ENCODE peak calls at places on chromosomes 1 and 21, in four cellular contexts. T is activated naive CD4-positive, alpha-beta T cell; M is central memory CD4-positive, alpha-beta T cell; R is neural progenitor cell. Y is an unnamed sample.

GRCh38 chr1:20076695-20077461 is 6.9 kb downstream of the PLA2G5 start:
- DNase-seq in M (no peak), R (no peak), T (no peak), Y (no peak)

GRCh38 chr1:230242317-230242716 is 175.3 kb downstream of the GALNT2 start:
- DNase-seq in R (no peak), T (no peak), M (no peak), Y (no peak)

GRCh38 chr1:205430631-205431305 is 8.9 kb upstream of the LEMD1 start:
- DNase-seq in T (peak), R (peak), M (peak), Y (peak)

GRCh38 chr1:60833173-60833572 is 249.2 kb upstream of the NFIA start:
- DNase-seq in R (no peak), M (no peak), T (no peak), Y (no peak)

GRCh38 chr1:22451702-22452400 is at the start of gene ZBTB40:
- DNase-seq in M (peak), R (peak), T (peak), Y (peak)

GRCh38 chr21:34284613-34285160 is 79.1 kb upstream of the KCNE2 start:
- DNase-seq in R (no peak), T (no peak), M (no peak), Y (no peak)

GRCh38 chr1:108661030-108661609 is at the start of gene HENMT1:
- DNase-seq in R (peak), M (peak), T (peak), Y (peak)

GRCh38 chr1:229191066-229191674 is 79.7 kb upstream of the RAB4A start:
- DNase-seq in M (no peak), R (no peak), T (no peak), Y (no peak)

GRCh38 chr1:2981981-2982614 is 39.2 kb upstream of the ACTRT2 start:
- DNase-seq in M (no peak), T (no peak), R (no peak), Y (peak)

GRCh38 chr21:44050276-44050675 is 38.2 kb downstream of the TRAPPC10 start:
- DNase-seq in T (no peak), M (no peak), R (no peak), Y (no peak)

GRCh38 chr1:181779343-181779742 is 282.2 kb downstream of the ZNF648 start:
- DNase-seq in R (no peak), M (no peak), T (no peak), Y (no peak)

GRCh38 chr1:187070076-187070475 is 241.3 kb downstream of the PLA2G4A start:
- DNase-seq in M (no peak), T (no peak), R (peak), Y (no peak)

GRCh38 chr1:51819810-51820209 is 58.7 kb downstream of the NRDC start:
- DNase-seq in R (no peak), T (no peak), M (no peak), Y (no peak)

GRCh38 chr1:1055841-1056736 is 18.0 kb downstream of the RNF223 start:
- DNase-seq in M (no peak), T (no peak), R (no peak), Y (no peak)

GRCh38 chr1:54774820-54775498 is 10.6 kb upstream of the PARS2 start:
- DNase-seq in R (peak), M (no peak), T (no peak), Y (no peak)

GRCh38 chr1:151062738-151063371 is 2.7 kb downstream of the MLLT11 start:
- DNase-seq in M (no peak), R (no peak), T (no peak), Y (no peak)

GRCh38 chr1:46423574-46424240 is 29.6 kb downstream of the FAAH start:
- DNase-seq in M (no peak), R (no peak), T (no peak), Y (no peak)

GRCh38 chr1:218473527-218473926 is 128.4 kb downstream of the TGFB2 start:
- DNase-seq in R (no peak), T (no peak), M (no peak), Y (no peak)